ENCODE peak calls at places on chromosomes 6 and 20, in four cellular contexts. F is fibroblast of the conjunctiva, Y is iPS-NIHi11, S is GM06990. K is an unnamed sample.
A peak's percentile ranks its signal among the peaks of the same experiment; 100 is the strongest.

GRCh38 chr20:38528167-38528566 is 52.8 kb upstream of the ADIG start:
- DNase-seq in F (no peak), Y (no peak), S (no peak), K (no peak)

GRCh38 chr20:591941-592340 is 18.2 kb downstream of the TCF15 start:
- DNase-seq in F (no peak), Y (no peak), S (no peak), K (no peak)

GRCh38 chr20:51660741-51661608 is 107.2 kb downstream of the ATP9A start:
- DNase-seq in F (peak; percentile 71), Y (no peak), S (no peak), K (no peak)

GRCh38 chr6:106102034-106102433 is 15.9 kb downstream of the PRDM1 start:
- DNase-seq in F (no peak), Y (no peak), S (peak; percentile 71), K (peak; percentile 37)

GRCh38 chr6:73811706-73812105 is 115.7 kb downstream of the CD109 start:
- DNase-seq in F (no peak), Y (no peak), S (no peak), K (no peak)

GRCh38 chr6:105795913-105796517 is 290.1 kb upstream of the PRDM1 start:
- DNase-seq in F (no peak), Y (no peak), S (no peak), K (no peak)

GRCh38 chr6:153989989-153990388 is 49.1 kb upstream of the OPRM1 start:
- DNase-seq in F (no peak), Y (no peak), S (no peak), K (no peak)

GRCh38 chr20:62413896-62414481 is 6.9 kb upstream of the CABLES2 start:
- DNase-seq in F (no peak), Y (peak; percentile 81), S (no peak), K (no peak)

GRCh38 chr20:32537657-32538525 is 47.2 kb downstream of the NOL4L start:
- DNase-seq in F (no peak), Y (peak; percentile 55), S (no peak), K (no peak)

GRCh38 chr6:124008689-124009371 is 205.2 kb downstream of the NKAIN2 start:
- DNase-seq in F (no peak), Y (no peak), S (no peak), K (no peak)

GRCh38 chr6:36053878-36054277 is 26.3 kb downstream of the MAPK14 start:
- DNase-seq in F (no peak), Y (no peak), S (no peak), K (no peak)

GRCh38 chr6:27242589-27243265 is 4.8 kb upstream of the PRSS16 start:
- DNase-seq in F (no peak), Y (no peak), S (no peak), K (no peak)

GRCh38 chr6:111663692-111664564 is 58.2 kb upstream of the TRAF3IP2 start:
- DNase-seq in F (no peak), Y (peak; percentile 85), S (no peak), K (no peak)

GRCh38 chr6:161011509-161012480 is 20.2 kb downstream of the MAP3K4 start:
- DNase-seq in F (no peak), Y (peak; percentile 46), S (no peak), K (no peak)

GRCh38 chr20:33733654-33734576 is 2.1 kb downstream of the ZNF341 start:
- DNase-seq in F (peak; percentile 55), Y (no peak), S (peak; percentile 37), K (no peak)

GRCh38 chr20:33209789-33210188 is 7.4 kb upstream of the BPIFA3 start:
- DNase-seq in F (peak; percentile 4), Y (peak; percentile 89), S (no peak), K (peak; percentile 15)

GRCh38 chr20:7849675-7850074 is 90.6 kb downstream of the HAO1 start:
- DNase-seq in F (no peak), Y (no peak), S (no peak), K (no peak)

GRCh38 chr20:728022-728944 is 40.0 kb downstream of the SLC52A3 start:
- DNase-seq in F (no peak), Y (peak; percentile 91), S (peak; percentile 46), K (peak; percentile 17)

GRCh38 chr6:33636655-33637054 is 15.5 kb downstream of the ITPR3 start:
- DNase-seq in F (no peak), Y (no peak), S (no peak), K (no peak)